ENCODE peak calls at places on chromosome 20, in four cellular contexts. One of them, this sample, is unnamed. For H3K36me3 and H3K4me1, the result is how much of the 10 kb centered on the place peaks cover.

GRCh38 chr20:57612916-57613315 is 7.3 kb downstream of the ZBP1 start:
- DNase-seq in left ventricle myocardium inferior: no peak
- DNase-seq in HAP-1: no peak
- DNase-seq in aorta: peak
- DNase-seq in this sample: peak

GRCh38 chr20:1656844-1657243 is 735 bp downstream of the SIRPG start:
- DNase-seq in left ventricle myocardium inferior: no peak
- DNase-seq in HAP-1: no peak
- DNase-seq in aorta: no peak
- DNase-seq in this sample: no peak

GRCh38 chr20:25310921-25311728 is 63.2 kb downstream of the PYGB start:
- DNase-seq in left ventricle myocardium inferior: no peak
- DNase-seq in HAP-1: no peak
- DNase-seq in aorta: peak
- DNase-seq in this sample: no peak

GRCh38 chr20:21106171-21106694 is at the start of gene LINC00237:
- DNase-seq in left ventricle myocardium inferior: no peak
- DNase-seq in HAP-1: no peak
- DNase-seq in aorta: no peak
- DNase-seq in this sample: peak

GRCh38 chr20:32325706-32326506 is 32.2 kb upstream of the ASXL1 start:
- DNase-seq in left ventricle myocardium inferior: no peak
- DNase-seq in HAP-1: peak
- DNase-seq in aorta: no peak
- DNase-seq in this sample: no peak

GRCh38 chr20:45211569-45212474 is 5.0 kb downstream of the SEMG1 start:
- DNase-seq in left ventricle myocardium inferior: no peak
- DNase-seq in HAP-1: no peak
- DNase-seq in aorta: no peak
- DNase-seq in this sample: no peak

GRCh38 chr20:48995599-48995998 is 50.5 kb upstream of the CSE1L start:
- DNase-seq in left ventricle myocardium inferior: no peak
- DNase-seq in HAP-1: no peak
- DNase-seq in aorta: no peak
- DNase-seq in this sample: no peak

GRCh38 chr20:10716855-10717254 is 43.1 kb upstream of the JAG1 start:
- DNase-seq in left ventricle myocardium inferior: no peak
- DNase-seq in HAP-1: no peak
- DNase-seq in aorta: no peak
- DNase-seq in this sample: no peak

GRCh38 chr20:4444404-4444803 is 277.3 kb upstream of the PRND start:
- DNase-seq in left ventricle myocardium inferior: no peak
- DNase-seq in HAP-1: no peak
- DNase-seq in aorta: no peak
- DNase-seq in this sample: no peak

GRCh38 chr20:53764416-53764800 is 170.8 kb upstream of the ZNF217 start:
- DNase-seq in left ventricle myocardium inferior: no peak
- DNase-seq in HAP-1: no peak
- DNase-seq in aorta: no peak
- DNase-seq in this sample: no peak

GRCh38 chr20:46129955-46130481 is 11.9 kb downstream of the CD40 start:
- DNase-seq in left ventricle myocardium inferior: no peak
- DNase-seq in HAP-1: no peak
- DNase-seq in aorta: no peak
- DNase-seq in this sample: no peak

GRCh38 chr20:50460608-50461268 is 49.4 kb upstream of the PTPN1 start:
- DNase-seq in left ventricle myocardium inferior: peak
- DNase-seq in HAP-1: peak
- DNase-seq in aorta: peak
- DNase-seq in this sample: peak

GRCh38 chr20:37907677-37908397 is 4.9 kb downstream of the VSTM2L start:
- DNase-seq in left ventricle myocardium inferior: no peak
- DNase-seq in HAP-1: peak
- DNase-seq in aorta: no peak
- DNase-seq in this sample: peak

GRCh38 chr20:45826381-45827019 is 612 bp downstream of the TNNC2 start:
- DNase-seq in left ventricle myocardium inferior: no peak
- DNase-seq in HAP-1: no peak
- DNase-seq in aorta: peak
- DNase-seq in this sample: no peak

GRCh38 chr20:46959081-46959692 is 64.5 kb downstream of the EYA2 start:
- DNase-seq in left ventricle myocardium inferior: no peak
- DNase-seq in HAP-1: no peak
- DNase-seq in aorta: no peak
- DNase-seq in this sample: no peak

GRCh38 chr20:36538026-36538764 is 3.1 kb upstream of the MYL9 start:
- DNase-seq in left ventricle myocardium inferior: no peak
- DNase-seq in HAP-1: no peak
- DNase-seq in aorta: no peak
- DNase-seq in this sample: no peak

GRCh38 chr20:43843096-43843964 is 71.3 kb upstream of the TOX2 start:
- DNase-seq in left ventricle myocardium inferior: no peak
- DNase-seq in HAP-1: no peak
- DNase-seq in aorta: no peak
- DNase-seq in this sample: no peak

GRCh38 chr20:49620364-49621240 is 52.7 kb upstream of the PTGIS start:
- DNase-seq in left ventricle myocardium inferior: no peak
- DNase-seq in HAP-1: no peak
- DNase-seq in aorta: no peak
- DNase-seq in this sample: no peak

GRCh38 chr20:11387189-11387754 is 530.4 kb upstream of the BTBD3 start:
- DNase-seq in left ventricle myocardium inferior: no peak
- DNase-seq in HAP-1: no peak
- DNase-seq in aorta: no peak
- DNase-seq in this sample: no peak

GRCh38 chr20:41170386-41171105 is 33.2 kb downstream of the PLCG1 start:
- DNase-seq in left ventricle myocardium inferior: no peak
- DNase-seq in HAP-1: no peak
- DNase-seq in aorta: no peak
- DNase-seq in this sample: no peak

GRCh38 chr20:58457083-58457680 is 58.0 kb downstream of the APCDD1L start:
- DNase-seq in left ventricle myocardium inferior: no peak
- DNase-seq in HAP-1: no peak
- DNase-seq in aorta: no peak
- DNase-seq in this sample: peak

GRCh38 chr20:44990425-44990824 is 24.1 kb downstream of the STK4 start:
- DNase-seq in left ventricle myocardium inferior: no peak
- DNase-seq in HAP-1: no peak
- DNase-seq in aorta: no peak
- DNase-seq in this sample: no peak

GRCh38 chr20:61044499-61044898 is 207.6 kb upstream of the CDH4 start:
- DNase-seq in left ventricle myocardium inferior: no peak
- DNase-seq in HAP-1: no peak
- DNase-seq in aorta: no peak
- DNase-seq in this sample: no peak

GRCh38 chr20:44832724-44833123 is 22.4 kb upstream of the RIMS4 start:
- DNase-seq in left ventricle myocardium inferior: no peak
- DNase-seq in HAP-1: peak
- DNase-seq in aorta: no peak
- DNase-seq in this sample: peak

GRCh38 chr20:41344938-41345728 is 4.5 kb downstream of the LPIN3 start:
- DNase-seq in left ventricle myocardium inferior: no peak
- DNase-seq in HAP-1: no peak
- DNase-seq in aorta: peak
- DNase-seq in this sample: no peak

GRCh38 chr20:31568041-31568731 is 36.9 kb upstream of the ID1 start:
- DNase-seq in left ventricle myocardium inferior: no peak
- DNase-seq in HAP-1: no peak
- DNase-seq in aorta: no peak
- DNase-seq in this sample: no peak

GRCh38 chr20:60000271-60001026 is 42.2 kb downstream of the CDH26 start:
- DNase-seq in left ventricle myocardium inferior: no peak
- DNase-seq in HAP-1: no peak
- DNase-seq in aorta: no peak
- DNase-seq in this sample: no peak

GRCh38 chr20:20024942-20025341 is 7.8 kb downstream of the NAA20 start:
- DNase-seq in left ventricle myocardium inferior: no peak
- DNase-seq in HAP-1: no peak
- DNase-seq in aorta: no peak
- DNase-seq in this sample: no peak

GRCh38 chr20:58312836-58313235 is 3.3 kb downstream of the RAB22A start:
- DNase-seq in left ventricle myocardium inferior: no peak
- DNase-seq in HAP-1: no peak
- DNase-seq in aorta: no peak
- DNase-seq in this sample: no peak

GRCh38 chr20:47751449-47751848 is 33.8 kb downstream of the SULF2 start:
- DNase-seq in left ventricle myocardium inferior: no peak
- DNase-seq in HAP-1: no peak
- DNase-seq in aorta: no peak
- DNase-seq in this sample: no peak

GRCh38 chr20:43925215-43925614 is 10.6 kb downstream of the TOX2 start:
- DNase-seq in left ventricle myocardium inferior: no peak
- DNase-seq in HAP-1: no peak
- DNase-seq in aorta: no peak
- DNase-seq in this sample: no peak

GRCh38 chr20:39875493-39876110 is 813.4 kb downstream of the MAFB start:
- DNase-seq in left ventricle myocardium inferior: no peak
- DNase-seq in HAP-1: no peak
- DNase-seq in aorta: no peak
- DNase-seq in this sample: no peak

GRCh38 chr20:58718121-58718563 is 25.5 kb downstream of the NPEPL1 start:
- DNase-seq in left ventricle myocardium inferior: no peak
- DNase-seq in HAP-1: no peak
- DNase-seq in aorta: no peak
- DNase-seq in this sample: no peak

GRCh38 chr20:59805266-59805665 is 128.2 kb downstream of the SYCP2 start:
- DNase-seq in left ventricle myocardium inferior: no peak
- DNase-seq in HAP-1: no peak
- DNase-seq in aorta: no peak
- DNase-seq in this sample: no peak

GRCh38 chr20:13008761-13009681 is at the start of gene SPTLC3:
- DNase-seq in left ventricle myocardium inferior: no peak
- DNase-seq in HAP-1: no peak
- DNase-seq in aorta: peak
- DNase-seq in this sample: no peak

GRCh38 chr20:8803065-8803464 is 265.8 kb upstream of the PLCB4 start:
- DNase-seq in left ventricle myocardium inferior: no peak
- DNase-seq in HAP-1: no peak
- DNase-seq in aorta: no peak
- DNase-seq in this sample: peak

GRCh38 chr20:50943091-50943490 is 11.9 kb upstream of the ADNP start:
- DNase-seq in left ventricle myocardium inferior: no peak
- DNase-seq in HAP-1: no peak
- DNase-seq in aorta: no peak
- DNase-seq in this sample: no peak

GRCh38 chr20:62967628-62968351 is 15.3 kb downstream of the SLC17A9 start:
- DNase-seq in left ventricle myocardium inferior: no peak
- DNase-seq in HAP-1: no peak
- DNase-seq in aorta: no peak
- DNase-seq in this sample: no peak
- H3K36me3 ChIP-seq in left ventricle myocardium inferior: under half
- H3K36me3 ChIP-seq in HAP-1: under half
- H3K36me3 ChIP-seq in aorta: under half
- H3K36me3 ChIP-seq in this sample: under half

GRCh38 chr20:33687993-33688937 is 2.1 kb upstream of the E2F1 start:
- DNase-seq in left ventricle myocardium inferior: no peak
- DNase-seq in HAP-1: no peak
- DNase-seq in aorta: no peak
- DNase-seq in this sample: no peak

GRCh38 chr20:33685328-33686007 is 717 bp downstream of the E2F1 start:
- DNase-seq in left ventricle myocardium inferior: no peak
- DNase-seq in HAP-1: peak
- DNase-seq in aorta: no peak
- DNase-seq in this sample: peak

GRCh38 chr20:33686008-33686983 is at the start of gene E2F1:
- DNase-seq in left ventricle myocardium inferior: peak
- DNase-seq in HAP-1: peak
- DNase-seq in aorta: peak
- DNase-seq in this sample: peak

GRCh38 chr20:33687370-33687915 is 1.3 kb upstream of the E2F1 start:
- DNase-seq in left ventricle myocardium inferior: no peak
- DNase-seq in HAP-1: no peak
- DNase-seq in aorta: no peak
- DNase-seq in this sample: no peak

DNA sequence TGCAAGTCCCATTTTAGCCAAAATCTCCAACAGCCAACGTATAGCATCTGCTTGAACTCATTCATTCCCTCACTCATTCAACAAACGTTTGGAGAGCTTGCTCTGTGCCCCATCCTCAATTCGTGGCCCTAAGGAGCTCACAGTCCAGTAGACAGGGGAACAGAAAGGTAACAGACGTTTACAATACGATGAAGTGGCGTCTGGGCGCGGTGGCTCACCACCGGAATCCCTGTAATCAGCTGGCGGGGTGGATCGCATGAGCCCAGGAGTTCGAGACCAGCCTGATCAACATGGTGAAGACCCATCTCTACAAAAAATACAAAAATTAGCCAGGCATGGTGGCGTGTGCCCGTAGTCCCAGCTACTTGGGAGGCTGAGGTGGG is 790 bp upstream of the E2F1 start:
- DNase-seq in left ventricle myocardium inferior: no peak
- DNase-seq in HAP-1: no peak
- DNase-seq in aorta: no peak
- DNase-seq in this sample: no peak
- H3K4me3 ChIP-seq in left ventricle myocardium inferior: peak
- H3K4me3 ChIP-seq in HAP-1: peak
- H3K4me3 ChIP-seq in aorta: no peak
- H3K4me3 ChIP-seq in this sample: no peak

DNA sequence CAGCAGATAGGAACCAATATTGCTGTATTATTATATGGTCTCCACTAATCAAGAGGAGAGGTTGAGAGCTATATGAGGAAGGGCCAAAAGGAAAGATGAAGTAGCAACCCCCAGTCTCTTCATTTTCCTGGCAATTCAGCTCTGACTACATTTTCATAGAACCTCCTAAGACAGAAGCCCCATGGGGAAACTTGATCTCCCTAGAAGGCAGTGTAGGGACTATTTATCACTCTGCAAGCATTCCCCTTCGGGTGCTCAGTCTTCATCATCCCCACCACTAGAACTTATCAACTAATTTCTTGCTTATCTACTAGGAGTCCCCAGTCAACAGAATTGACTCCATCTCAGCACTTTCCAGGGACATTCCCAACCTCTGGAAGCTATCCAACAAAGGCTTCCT is 25.5 kb upstream of the ITCH start:
- DNase-seq in left ventricle myocardium inferior: no peak
- DNase-seq in HAP-1: no peak
- DNase-seq in aorta: no peak
- DNase-seq in this sample: no peak
- H3K4me1 ChIP-seq in left ventricle myocardium inferior: under half
- H3K4me1 ChIP-seq in HAP-1: under half
- H3K4me1 ChIP-seq in aorta: under half
- H3K4me1 ChIP-seq in this sample: under half

GRCh38 chr20:23370274-23370673 is 8.3 kb downstream of the GZF1 start:
- DNase-seq in left ventricle myocardium inferior: no peak
- DNase-seq in HAP-1: no peak
- DNase-seq in aorta: no peak
- DNase-seq in this sample: no peak

GRCh38 chr20:23370873-23371272 is 8.9 kb downstream of the GZF1 start:
- DNase-seq in left ventricle myocardium inferior: no peak
- DNase-seq in HAP-1: no peak
- DNase-seq in aorta: no peak
- DNase-seq in this sample: no peak

GRCh38 chr20:23368316-23369110 is 6.5 kb downstream of the GZF1 start:
- DNase-seq in left ventricle myocardium inferior: no peak
- DNase-seq in HAP-1: no peak
- DNase-seq in aorta: no peak
- DNase-seq in this sample: no peak

GRCh38 chr20:23367770-23368169 is 5.8 kb downstream of the GZF1 start:
- DNase-seq in left ventricle myocardium inferior: no peak
- DNase-seq in HAP-1: no peak
- DNase-seq in aorta: no peak
- DNase-seq in this sample: no peak

GRCh38 chr20:23369424-23369823 is 7.4 kb downstream of the GZF1 start:
- DNase-seq in left ventricle myocardium inferior: no peak
- DNase-seq in HAP-1: no peak
- DNase-seq in aorta: no peak
- DNase-seq in this sample: no peak
- H3K36me3 ChIP-seq in left ventricle myocardium inferior: half or more
- H3K36me3 ChIP-seq in HAP-1: half or more
- H3K36me3 ChIP-seq in aorta: under half
- H3K36me3 ChIP-seq in this sample: half or more